ENCODE peak calls at places on chromosomes 2 and 18, in seven cellular contexts. P is GM12878, Z is K562, I is HepG2, F is SK-N-SH, H is HCT116, A is H1. B is an unnamed sample.
A peak's percentile ranks its signal among the peaks of the same experiment; 100 is the strongest.

GRCh38 chr2:108998911-108999310 is 9.9 kb upstream of the EDAR start:
- DNase-seq in P (no peak), Z (no peak), I (no peak), F (no peak), H (no peak), A (no peak), B (no peak)

GRCh38 chr18:58416014-58416703 is 212.7 kb downstream of the ALPK2 start:
- DNase-seq in P (no peak), Z (no peak), I (no peak), F (no peak), H (no peak), A (no peak), B (no peak)

GRCh38 chr2:221997100-221997499 is 301.7 kb downstream of the PAX3 start:
- DNase-seq in P (no peak), Z (no peak), I (peak; percentile 10), F (no peak), H (peak; percentile 43), A (no peak), B (peak; percentile 40)

GRCh38 chr2:233817305-233817980 is 36.9 kb downstream of the HJURP start:
- DNase-seq in P (no peak), Z (no peak), I (no peak), F (no peak), H (no peak), A (no peak), B (no peak)

GRCh38 chr2:27792759-27793158 is 21.2 kb downstream of the MRPL33 start:
- DNase-seq in P (no peak), Z (no peak), I (no peak), F (no peak), H (no peak), A (no peak), B (no peak)

GRCh38 chr2:175832886-175833285 is 169.2 kb downstream of the LNPK start:
- DNase-seq in P (no peak), Z (no peak), I (no peak), F (no peak), H (no peak), A (no peak), B (no peak)

GRCh38 chr18:51196116-51196810 is 1.2 kb downstream of the MEX3C start:
- DNase-seq in P (no peak), Z (peak; percentile 8), I (no peak), F (no peak), H (no peak), A (no peak), B (no peak)

GRCh38 chr2:117257369-117257768 is 557.1 kb upstream of the DDX18 start:
- DNase-seq in P (no peak), Z (no peak), I (no peak), F (no peak), H (no peak), A (no peak), B (no peak)

GRCh38 chr2:46815121-46815802 is 100.3 kb downstream of the MCFD2 start:
- DNase-seq in P (no peak), Z (peak; percentile 40), I (no peak), F (no peak), H (no peak), A (peak; percentile 43), B (no peak)

GRCh38 chr18:68909579-68909978 is 111.7 kb downstream of the CCDC102B start:
- DNase-seq in P (no peak), Z (no peak), I (no peak), F (peak; percentile 76), H (no peak), A (no peak), B (no peak)

GRCh38 chr2:190468814-190469569 is 60.8 kb downstream of the MFSD6 start:
- DNase-seq in P (no peak), Z (peak; percentile 58), I (peak; percentile 40), F (peak; percentile 67), H (peak; percentile 35), A (no peak), B (no peak)

GRCh38 chr2:144596074-144596871 is 76.4 kb upstream of the ZEB2 start:
- DNase-seq in P (no peak), Z (no peak), I (peak; percentile 33), F (peak; percentile 12), H (no peak), A (no peak), B (peak; percentile 18)

GRCh38 chr2:240269380-240269779 is 128.9 kb upstream of the OTOS start:
- DNase-seq in P (no peak), Z (no peak), I (no peak), F (peak; percentile 14), H (no peak), A (no peak), B (no peak)

GRCh38 chr18:50753311-50753710 is 66.5 kb downstream of the MRO start:
- DNase-seq in P (no peak), Z (no peak), I (no peak), F (no peak), H (no peak), A (peak; percentile 19), B (no peak)

GRCh38 chr18:12076424-12077140 is 17.1 kb upstream of the ANKRD62 start:
- DNase-seq in P (no peak), Z (no peak), I (no peak), F (peak; percentile 90), H (no peak), A (no peak), B (no peak)

GRCh38 chr2:233460726-233461431 is 105.7 kb downstream of the USP40 start:
- DNase-seq in P (no peak), Z (no peak), I (peak; percentile 84), F (no peak), H (no peak), A (no peak), B (no peak)

GRCh38 chr18:45978084-45978483 is 11.0 kb upstream of the EPG5 start:
- DNase-seq in P (no peak), Z (no peak), I (no peak), F (no peak), H (no peak), A (no peak), B (peak; percentile 63)

GRCh38 chr2:241116606-241117560 is 14.8 kb upstream of the MTERF4 start:
- DNase-seq in P (no peak), Z (no peak), I (no peak), F (no peak), H (no peak), A (no peak), B (no peak)

GRCh38 chr2:53475320-53475719 is 292.3 kb upstream of the CHAC2 start:
- DNase-seq in P (no peak), Z (no peak), I (no peak), F (no peak), H (peak; percentile 82), A (no peak), B (no peak)

GRCh38 chr2:43934567-43934966 is 61.2 kb downstream of the LRPPRC start:
- DNase-seq in P (no peak), Z (no peak), I (no peak), F (no peak), H (no peak), A (no peak), B (no peak)

GRCh38 chr2:14134737-14135136 is 497.8 kb upstream of the LRATD1 start:
- DNase-seq in P (no peak), Z (no peak), I (no peak), F (no peak), H (no peak), A (no peak), B (no peak)

GRCh38 chr2:73749314-73749713 is 12.2 kb upstream of the TPRKB start:
- DNase-seq in P (no peak), Z (no peak), I (no peak), F (no peak), H (no peak), A (no peak), B (no peak)

GRCh38 chr2:11872247-11872947 is 126.0 kb downstream of the LPIN1 start:
- DNase-seq in P (peak; percentile 64), Z (no peak), I (no peak), F (no peak), H (no peak), A (no peak), B (no peak)

GRCh38 chr2:25308599-25308998 is 33.1 kb downstream of the DNMT3A start:
- DNase-seq in P (no peak), Z (no peak), I (no peak), F (no peak), H (no peak), A (no peak), B (no peak)

GRCh38 chr2:25307949-25308557 is 33.7 kb downstream of the DNMT3A start:
- DNase-seq in P (no peak), Z (no peak), I (no peak), F (no peak), H (no peak), A (no peak), B (no peak)

GRCh38 chr2:25310690-25310964 is 31.1 kb downstream of the DNMT3A start:
- DNase-seq in P (no peak), Z (no peak), I (no peak), F (no peak), H (no peak), A (peak; percentile 69), B (no peak)

GRCh38 chr2:25310965-25311865 is 30.5 kb downstream of the DNMT3A start:
- DNase-seq in P (no peak), Z (peak; percentile 47), I (peak; percentile 32), F (peak; percentile 91), H (peak; percentile 19), A (peak; percentile 71), B (no peak)

DNA sequence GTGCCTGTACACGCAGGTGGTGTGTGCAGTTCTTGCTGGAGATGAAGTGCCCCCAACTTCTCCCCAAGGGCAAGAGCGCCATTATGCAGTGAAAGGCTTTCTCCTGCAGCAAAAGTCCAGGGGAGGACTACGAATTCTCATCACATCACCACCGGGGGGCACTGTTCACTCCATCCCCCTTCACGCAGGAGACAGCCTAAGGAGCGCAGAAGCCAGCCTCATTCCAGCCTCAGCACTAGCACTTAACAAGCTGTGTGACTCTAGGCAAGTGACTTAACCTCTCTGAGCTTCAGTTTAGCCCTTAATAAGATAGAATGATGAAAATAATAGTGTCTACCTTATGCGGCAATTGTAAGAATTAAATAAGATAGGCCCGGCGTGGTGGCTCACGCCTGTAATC is 32.3 kb downstream of the DNMT3A start:
- DNase-seq in P (no peak), Z (peak; percentile 81), I (peak; percentile 59), F (peak; percentile 85), H (peak; percentile 16), A (peak; percentile 85), B (peak; percentile 72)
- TF ChIP-seq YY1 in P (peak; percentile 56), Z (no peak), I (no peak), F (no peak), H (no peak), A (peak; percentile 33), B (no peak)

GRCh38 chr2:70261501-70261900 is 3.6 kb downstream of the PCYOX1 start:
- DNase-seq in P (no peak), Z (no peak), I (no peak), F (no peak), H (no peak), A (no peak), B (no peak)
- H3K9ac ChIP-seq in P (no peak overlapping the region), Z (no peak overlapping the region), I (peak overlapping the region; percentile 7), F (no peak overlapping the region), H (no peak overlapping the region), A (no peak overlapping the region), B (no peak overlapping the region)

DNA sequence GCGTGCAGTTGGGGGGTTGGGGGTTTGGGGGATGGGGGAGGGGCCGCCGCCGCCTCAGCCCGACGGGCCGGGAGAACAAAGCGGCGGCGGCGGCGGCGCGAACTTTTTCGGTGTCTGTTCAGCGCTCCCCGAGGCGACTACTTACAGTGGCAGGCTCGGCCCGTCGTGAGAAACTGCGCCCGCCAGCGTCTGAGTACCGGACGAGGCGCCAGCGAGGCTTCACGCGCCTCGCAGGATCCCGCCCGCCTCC is 172 bp downstream of the PRKD3 start:
- DNase-seq in P (no peak), Z (peak; percentile 66), I (peak; percentile 61), F (no peak), H (no peak), A (no peak), B (no peak)
- TF ChIP-seq YY1 in P (no peak), Z (no peak), I (no peak), F (no peak), H (no peak), A (no peak), B (no peak)

GRCh38 chr2:96912356-96913116 is 42.7 kb upstream of the SEMA4C start:
- DNase-seq in P (no peak), Z (no peak), I (no peak), F (no peak), H (no peak), A (no peak), B (no peak)
- H3K9ac ChIP-seq in P (no peak overlapping the region), Z (peak overlapping the region; percentile 65), I (no peak overlapping the region), F (no peak overlapping the region), H (no peak overlapping the region), A (no peak overlapping the region), B (peak overlapping the region; percentile 70)